ENCODE peak calls at places on chromosomes 1 and 21, in eight cellular contexts. D, I, C, R, G, W, P and A are unnamed samples.

GRCh38 chr1:98119793-98120192 is 199.0 kb upstream of the DPYD start:
- DNase-seq in G (peak), P (peak), C (no peak), D (no peak), I (peak), R (no peak), W (peak), A (no peak)

GRCh38 chr1:106952766-106953165 is 103.7 kb upstream of the PRMT6 start:
- DNase-seq in I (peak), G (peak), R (no peak), D (no peak), C (no peak), W (no peak), P (peak), A (no peak)

GRCh38 chr1:26602378-26602959 is 72.9 kb downstream of the RPS6KA1 start:
- DNase-seq in W (peak), D (no peak), G (peak), R (peak), P (peak), C (peak), I (peak), A (no peak)

GRCh38 chr1:62003777-62004176 is 190.9 kb upstream of the L1TD1 start:
- DNase-seq in R (no peak), D (no peak), W (no peak), G (no peak), I (no peak), P (no peak), C (no peak), A (no peak)

GRCh38 chr1:83901547-83902155 is 97.3 kb downstream of the TTLL7 start:
- DNase-seq in P (peak), G (peak), R (no peak), C (peak), I (peak), W (peak), D (no peak), A (no peak)

GRCh38 chr1:112702067-112702395 is 4.9 kb downstream of the RHOC start:
- DNase-seq in I (no peak), D (no peak), P (no peak), W (no peak), R (no peak), C (no peak), G (no peak), A (no peak)

GRCh38 chr1:58515794-58516401 is 30.6 kb downstream of the OMA1 start:
- DNase-seq in W (peak), I (peak), G (peak), D (no peak), P (peak), R (no peak), C (peak), A (no peak)

GRCh38 chr21:38816400-38816973 is 10.8 kb downstream of the ETS2 start:
- DNase-seq in W (no peak), G (no peak), R (no peak), I (no peak), P (no peak), D (no peak), C (no peak), A (no peak)

GRCh38 chr21:32335601-32336575 is 37.2 kb downstream of the MRAP start:
- DNase-seq in D (no peak), I (no peak), P (no peak), C (no peak), W (no peak), G (no peak), R (no peak), A (no peak)

GRCh38 chr1:223811634-223812101 is 34.1 kb downstream of the TP53BP2 start:
- DNase-seq in G (peak), I (peak), R (no peak), W (no peak), C (no peak), D (no peak), P (peak), A (no peak)

GRCh38 chr21:44523567-44524181 is 16.3 kb downstream of the KRTAP10-1 start:
- DNase-seq in G (no peak), I (no peak), R (no peak), W (no peak), C (no peak), P (no peak), D (no peak), A (no peak)

GRCh38 chr1:59034925-59035324 is 251.1 kb upstream of the JUN start:
- DNase-seq in R (no peak), G (no peak), I (no peak), D (no peak), W (no peak), C (no peak), P (no peak), A (no peak)

GRCh38 chr1:181251001-181251712 is 162.7 kb downstream of the IER5 start:
- DNase-seq in D (no peak), W (no peak), G (peak), C (peak), R (no peak), I (peak), P (peak), A (no peak)

GRCh38 chr1:79113836-79114235 is 107.3 kb upstream of the ADGRL4 start:
- DNase-seq in I (no peak), G (no peak), P (no peak), D (no peak), C (no peak), W (no peak), R (no peak), A (no peak)

GRCh38 chr1:153587314-153587713 is 21.7 kb upstream of the S100A2 start:
- DNase-seq in R (no peak), P (no peak), G (no peak), D (no peak), W (no peak), C (no peak), I (no peak), A (no peak)

GRCh38 chr1:35876988-35877387 is 6.0 kb upstream of the AGO1 start:
- DNase-seq in G (no peak), P (no peak), R (no peak), D (no peak), I (peak), W (no peak), C (no peak), A (no peak)

GRCh38 chr1:57222801-57223200 is 201.1 kb downstream of the DAB1 start:
- DNase-seq in I (no peak), D (no peak), R (no peak), W (no peak), C (no peak), G (no peak), P (no peak), A (no peak)